ENCODE peak calls at places on chromosomes 7 and 10, in nine cellular contexts. One of them, this sample, is unnamed.
A peak's percentile ranks its signal among the peaks of the same experiment; 100 is the strongest.

GRCh38 chr7:41046221-41046761 is 656.6 kb downstream of the INHBA start:
- DNase-seq in renal cortical epithelial cell: peak; percentile 51
- DNase-seq in NCI-H1105 treated with DMSO at 0.1 percent for 48 hours: no peak
- DNase-seq in ACHN: no peak
- DNase-seq in endothelial cell: no peak
- DNase-seq in choroid plexus epithelial cell: peak; percentile 74
- DNase-seq in posterior cingulate gyrus: no peak
- DNase-seq in lower lobe of right lung: no peak
- DNase-seq in HEK293T: no peak
- DNase-seq in this sample: peak; percentile 53

GRCh38 chr7:148914208-148914777 is 30.2 kb upstream of the EZH2 start:
- DNase-seq in renal cortical epithelial cell: peak; percentile 73
- DNase-seq in NCI-H1105 treated with DMSO at 0.1 percent for 48 hours: no peak
- DNase-seq in ACHN: peak; percentile 93
- DNase-seq in endothelial cell: no peak
- DNase-seq in choroid plexus epithelial cell: peak; percentile 83
- DNase-seq in posterior cingulate gyrus: peak; percentile 26
- DNase-seq in lower lobe of right lung: no peak
- DNase-seq in HEK293T: peak; percentile 50
- DNase-seq in this sample: peak; percentile 58

GRCh38 chr7:128399991-128400390 is 9.8 kb downstream of the IMPDH1 start:
- DNase-seq in renal cortical epithelial cell: no peak
- DNase-seq in NCI-H1105 treated with DMSO at 0.1 percent for 48 hours: no peak
- DNase-seq in ACHN: no peak
- DNase-seq in endothelial cell: no peak
- DNase-seq in choroid plexus epithelial cell: no peak
- DNase-seq in posterior cingulate gyrus: no peak
- DNase-seq in lower lobe of right lung: no peak
- DNase-seq in HEK293T: no peak
- DNase-seq in this sample: no peak

GRCh38 chr10:113026679-113027078 is 76.6 kb downstream of the TCF7L2 start:
- DNase-seq in renal cortical epithelial cell: peak; percentile 90
- DNase-seq in NCI-H1105 treated with DMSO at 0.1 percent for 48 hours: no peak
- DNase-seq in ACHN: no peak
- DNase-seq in endothelial cell: no peak
- DNase-seq in choroid plexus epithelial cell: peak; percentile 60
- DNase-seq in posterior cingulate gyrus: no peak
- DNase-seq in lower lobe of right lung: no peak
- DNase-seq in HEK293T: no peak
- DNase-seq in this sample: peak; percentile 75

GRCh38 chr10:128843972-128844371 is 623.1 kb upstream of the MGMT start:
- DNase-seq in renal cortical epithelial cell: peak; percentile 15
- DNase-seq in NCI-H1105 treated with DMSO at 0.1 percent for 48 hours: peak; percentile 36
- DNase-seq in ACHN: peak; percentile 58
- DNase-seq in endothelial cell: no peak
- DNase-seq in choroid plexus epithelial cell: no peak
- DNase-seq in posterior cingulate gyrus: no peak
- DNase-seq in lower lobe of right lung: no peak
- DNase-seq in HEK293T: no peak
- DNase-seq in this sample: no peak

GRCh38 chr10:32299354-32299980 is 47.5 kb downstream of the EPC1 start:
- DNase-seq in renal cortical epithelial cell: no peak
- DNase-seq in NCI-H1105 treated with DMSO at 0.1 percent for 48 hours: no peak
- DNase-seq in ACHN: no peak
- DNase-seq in endothelial cell: no peak
- DNase-seq in choroid plexus epithelial cell: no peak
- DNase-seq in posterior cingulate gyrus: no peak
- DNase-seq in lower lobe of right lung: no peak
- DNase-seq in HEK293T: no peak
- DNase-seq in this sample: no peak

GRCh38 chr7:127091620-127092019 is 161.1 kb downstream of the GRM8 start:
- DNase-seq in renal cortical epithelial cell: no peak
- DNase-seq in NCI-H1105 treated with DMSO at 0.1 percent for 48 hours: no peak
- DNase-seq in ACHN: no peak
- DNase-seq in endothelial cell: no peak
- DNase-seq in choroid plexus epithelial cell: no peak
- DNase-seq in posterior cingulate gyrus: no peak
- DNase-seq in lower lobe of right lung: no peak
- DNase-seq in HEK293T: no peak
- DNase-seq in this sample: no peak

GRCh38 chr7:31890198-31890597 is 180.0 kb downstream of the PDE1C start:
- DNase-seq in renal cortical epithelial cell: no peak
- DNase-seq in NCI-H1105 treated with DMSO at 0.1 percent for 48 hours: no peak
- DNase-seq in ACHN: no peak
- DNase-seq in endothelial cell: no peak
- DNase-seq in choroid plexus epithelial cell: no peak
- DNase-seq in posterior cingulate gyrus: no peak
- DNase-seq in lower lobe of right lung: no peak
- DNase-seq in HEK293T: no peak
- DNase-seq in this sample: no peak

GRCh38 chr7:142714375-142714774 is 34.9 kb upstream of the PRSS1 start:
- DNase-seq in renal cortical epithelial cell: no peak
- DNase-seq in NCI-H1105 treated with DMSO at 0.1 percent for 48 hours: no peak
- DNase-seq in ACHN: no peak
- DNase-seq in endothelial cell: peak; percentile 31
- DNase-seq in choroid plexus epithelial cell: no peak
- DNase-seq in posterior cingulate gyrus: no peak
- DNase-seq in lower lobe of right lung: no peak
- DNase-seq in HEK293T: no peak
- DNase-seq in this sample: no peak